ENCODE peak calls at places on chromosomes 2 and 18, in seven cellular contexts. L is hippocampal formation; R is AG20443; H is thoracic aorta; B is GM12891; S is naive thymus-derived CD4-positive, alpha-beta T cell; F is NCI-H2081. P is an unnamed sample.

GRCh38 chr18:68299906-68300305 is 415.0 kb downstream of the TMX3 start:
- DNase-seq in L (no peak), R (no peak), H (no peak), B (no peak), S (no peak), F (no peak), P (no peak)

GRCh38 chr2:20484810-20485611 is 38.1 kb downstream of the RHOB start:
- DNase-seq in L (no peak), R (no peak), H (no peak), B (no peak), S (no peak), F (no peak), P (no peak)

GRCh38 chr2:6773007-6773693 is 92.6 kb downstream of the CMPK2 start:
- DNase-seq in L (peak), R (peak), H (no peak), B (peak), S (peak), F (peak), P (peak)

GRCh38 chr18:41809652-41810051 is 145.4 kb upstream of the PIK3C3 start:
- DNase-seq in L (no peak), R (no peak), H (no peak), B (no peak), S (no peak), F (no peak), P (no peak)

GRCh38 chr2:27071990-27072830 is 756 bp upstream of the OST4 start:
- DNase-seq in L (peak), R (no peak), H (no peak), B (no peak), S (no peak), F (peak), P (peak)

GRCh38 chr2:160836755-160837154 is 323.5 kb upstream of the TANK start:
- DNase-seq in L (no peak), R (peak), H (no peak), B (no peak), S (no peak), F (no peak), P (peak)

GRCh38 chr2:134527398-134527797 is 191.4 kb downstream of the TMEM163 start:
- DNase-seq in L (no peak), R (no peak), H (no peak), B (no peak), S (no peak), F (no peak), P (no peak)

GRCh38 chr2:58137856-58138255 is 91.2 kb downstream of the VRK2 start:
- DNase-seq in L (no peak), R (no peak), H (no peak), B (no peak), S (no peak), F (peak), P (peak)

GRCh38 chr18:74367905-74368304 is 52.3 kb downstream of the C18orf63 start:
- DNase-seq in L (no peak), R (no peak), H (no peak), B (no peak), S (no peak), F (no peak), P (no peak)

GRCh38 chr18:11587846-11588245 is 21.6 kb upstream of the SLC35G4 start:
- DNase-seq in L (no peak), R (no peak), H (no peak), B (no peak), S (no peak), F (no peak), P (no peak)

GRCh38 chr2:219901155-219901554 is 273.7 kb downstream of the SLC4A3 start:
- DNase-seq in L (no peak), R (no peak), H (no peak), B (no peak), S (no peak), F (no peak), P (no peak)

GRCh38 chr2:59935005-59935404 is 618.4 kb downstream of the BCL11A start:
- DNase-seq in L (no peak), R (no peak), H (no peak), B (no peak), S (no peak), F (no peak), P (no peak)

GRCh38 chr2:161049571-161049970 is 110.7 kb upstream of the TANK start:
- DNase-seq in L (no peak), R (no peak), H (no peak), B (no peak), S (no peak), F (no peak), P (no peak)

GRCh38 chr2:207616185-207616584 is 9.0 kb downstream of the METTL21A start:
- DNase-seq in L (no peak), R (peak), H (no peak), B (no peak), S (no peak), F (no peak), P (peak)

GRCh38 chr2:60439219-60439974 is 114.1 kb downstream of the BCL11A start:
- DNase-seq in L (peak), R (no peak), H (no peak), B (peak), S (no peak), F (no peak), P (peak)

GRCh38 chr18:39675916-39676315 is 2110.3 kb upstream of the CELF4 start:
- DNase-seq in L (no peak), R (no peak), H (no peak), B (no peak), S (no peak), F (no peak), P (peak)

GRCh38 chr2:240989451-240990265 is 8.8 kb upstream of the SNED1 start:
- DNase-seq in L (no peak), R (no peak), H (no peak), B (no peak), S (no peak), F (peak), P (no peak)

GRCh38 chr2:136117909-136118818 is at the start of gene CXCR4:
- DNase-seq in L (peak), R (peak), H (no peak), B (peak), S (peak), F (peak), P (peak)

GRCh38 chr2:200703132-200703925 is 108.4 kb upstream of the BZW1 start:
- DNase-seq in L (no peak), R (peak), H (no peak), B (no peak), S (peak), F (peak), P (peak)

GRCh38 chr2:149314687-149315086 is 15.7 kb upstream of the LYPD6 start:
- DNase-seq in L (no peak), R (no peak), H (no peak), B (no peak), S (no peak), F (peak), P (peak)

GRCh38 chr2:37324786-37325624 is at the start of gene PRKD3:
- DNase-seq in L (peak), R (peak), H (no peak), B (peak), S (peak), F (peak), P (no peak)

GRCh38 chr18:48751727-48752468 is 198.9 kb downstream of the SMAD7 start:
- DNase-seq in L (no peak), R (no peak), H (no peak), B (no peak), S (no peak), F (no peak), P (no peak)

GRCh38 chr2:239731998-239732665 is 293.0 kb downstream of the NDUFA10 start:
- DNase-seq in L (no peak), R (no peak), H (no peak), B (no peak), S (no peak), F (no peak), P (no peak)

GRCh38 chr2:72757177-72757775 is 68.6 kb downstream of the EXOC6B start:
- DNase-seq in L (no peak), R (no peak), H (no peak), B (no peak), S (no peak), F (no peak), P (peak)

GRCh38 chr18:36352384-36352783 is 54.9 kb downstream of the FHOD3 start:
- DNase-seq in L (no peak), R (peak), H (peak), B (no peak), S (no peak), F (no peak), P (peak)

GRCh38 chr2:11669454-11670291 is at the start of gene NTSR2:
- DNase-seq in L (peak), R (peak), H (no peak), B (no peak), S (peak), F (no peak), P (peak)

GRCh38 chr2:158128168-158128973 is 26.7 kb downstream of the UPP2 start:
- DNase-seq in L (no peak), R (no peak), H (no peak), B (no peak), S (no peak), F (no peak), P (no peak)